ENCODE peak calls at places on chromosomes 2 and 18, in six cellular contexts. F, K, B, A, I and U are unnamed samples.

GRCh38 chr2:225002039-225002655 is 40.1 kb downstream of the DOCK10 start:
- DNase-seq in K (peak), F (peak), A (peak), I (peak), B (no peak), U (peak)

GRCh38 chr2:224847961-224848850 is 132.0 kb upstream of the CCDC195 start:
- DNase-seq in K (no peak), B (no peak), F (peak), I (peak), A (peak), U (peak)

GRCh38 chr2:205574041-205574440 is 108.3 kb upstream of the NRP2 start:
- DNase-seq in B (no peak), F (no peak), K (no peak), A (no peak), I (no peak), U (no peak)

GRCh38 chr2:145961846-145962245 is 1441.9 kb upstream of the ZEB2 start:
- DNase-seq in K (no peak), F (no peak), A (peak), I (no peak), B (no peak), U (no peak)

GRCh38 chr2:118830121-118830520 is 17.3 kb downstream of the EN1 start:
- DNase-seq in K (no peak), F (no peak), A (no peak), B (no peak), I (no peak), U (no peak)

GRCh38 chr2:61157371-61158003 is 4.5 kb upstream of the C2orf74 start:
- DNase-seq in K (no peak), I (no peak), F (no peak), B (peak), A (no peak), U (no peak)

GRCh38 chr2:143802242-143802641 is 673.0 kb downstream of the ARHGAP15 start:
- DNase-seq in F (peak), B (no peak), A (peak), K (no peak), I (no peak), U (no peak)

GRCh38 chr18:21272016-21272582 is 30.1 kb downstream of the GREB1L start:
- DNase-seq in F (no peak), B (no peak), A (no peak), K (no peak), I (no peak), U (no peak)

GRCh38 chr2:201820385-201821007 is 14.2 kb downstream of the CDK15 start:
- DNase-seq in F (no peak), B (no peak), I (no peak), K (no peak), A (peak), U (no peak)

GRCh38 chr2:217102941-217103340 is 243.1 kb upstream of the TNP1 start:
- DNase-seq in I (no peak), K (no peak), A (no peak), F (no peak), B (no peak), U (no peak)

GRCh38 chr2:141524777-141525176 is 606.0 kb downstream of the LRP1B start:
- DNase-seq in I (no peak), A (no peak), F (no peak), K (no peak), B (no peak), U (no peak)

GRCh38 chr2:232229917-232230310 is 148.6 kb upstream of the ALPP start:
- DNase-seq in K (no peak), A (no peak), I (no peak), B (no peak), F (no peak), U (no peak)

GRCh38 chr2:135963841-135964240 is 21.6 kb downstream of the DARS1 start:
- DNase-seq in I (no peak), K (no peak), F (no peak), A (peak), B (no peak), U (no peak)

GRCh38 chr2:237704476-237705224 is 77.3 kb downstream of the LRRFIP1 start:
- DNase-seq in K (no peak), F (no peak), B (no peak), A (peak), I (no peak), U (no peak)

DNA sequence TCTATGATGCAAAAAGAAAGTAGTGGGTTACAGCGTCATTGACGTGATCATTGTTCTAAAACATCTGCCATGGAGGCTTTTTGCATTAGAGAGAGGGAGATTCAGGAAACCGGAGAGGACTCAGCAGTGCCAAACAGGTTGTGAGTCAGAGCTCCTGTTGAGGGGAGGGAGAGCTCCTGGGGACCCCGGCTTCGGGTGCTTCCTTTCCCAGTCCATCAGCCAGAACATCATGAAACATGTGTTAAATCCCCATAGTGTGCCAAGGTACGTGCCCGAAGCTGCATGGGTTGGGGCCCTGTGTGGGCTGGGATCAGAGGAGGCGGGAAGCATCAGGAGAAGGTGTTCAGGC is 793 bp upstream of the CYRIA start:
- DNase-seq in F (no peak), A (peak), B (no peak), K (no peak), I (peak), U (no peak)
- H3K4me3 ChIP-seq in F (no peak), A (no peak), B (peak), K (no peak), I (no peak), U (no peak)

GRCh38 chr2:101446869-101447268 is 28.0 kb downstream of the RFX8 start:
- DNase-seq in K (no peak), F (no peak), B (no peak), I (no peak), A (peak), U (no peak)

GRCh38 chr2:101442667-101443061 is 32.2 kb downstream of the RFX8 start:
- DNase-seq in B (no peak), A (no peak), F (peak), K (no peak), I (no peak), U (no peak)

GRCh38 chr2:101439716-101440115 is 35.2 kb downstream of the RFX8 start:
- DNase-seq in F (no peak), B (no peak), I (no peak), A (no peak), K (no peak), U (no peak)

GRCh38 chr2:101440127-101440738 is 34.7 kb downstream of the RFX8 start:
- DNase-seq in B (no peak), K (no peak), I (peak), A (peak), F (no peak), U (peak)

GRCh38 chr2:101442042-101442666 is 32.8 kb downstream of the RFX8 start:
- DNase-seq in I (no peak), F (no peak), K (no peak), A (peak), B (no peak), U (no peak)
- H3K27ac ChIP-seq in I (peak), F (no peak), K (no peak), A (no peak), B (no peak), U (peak)

DNA sequence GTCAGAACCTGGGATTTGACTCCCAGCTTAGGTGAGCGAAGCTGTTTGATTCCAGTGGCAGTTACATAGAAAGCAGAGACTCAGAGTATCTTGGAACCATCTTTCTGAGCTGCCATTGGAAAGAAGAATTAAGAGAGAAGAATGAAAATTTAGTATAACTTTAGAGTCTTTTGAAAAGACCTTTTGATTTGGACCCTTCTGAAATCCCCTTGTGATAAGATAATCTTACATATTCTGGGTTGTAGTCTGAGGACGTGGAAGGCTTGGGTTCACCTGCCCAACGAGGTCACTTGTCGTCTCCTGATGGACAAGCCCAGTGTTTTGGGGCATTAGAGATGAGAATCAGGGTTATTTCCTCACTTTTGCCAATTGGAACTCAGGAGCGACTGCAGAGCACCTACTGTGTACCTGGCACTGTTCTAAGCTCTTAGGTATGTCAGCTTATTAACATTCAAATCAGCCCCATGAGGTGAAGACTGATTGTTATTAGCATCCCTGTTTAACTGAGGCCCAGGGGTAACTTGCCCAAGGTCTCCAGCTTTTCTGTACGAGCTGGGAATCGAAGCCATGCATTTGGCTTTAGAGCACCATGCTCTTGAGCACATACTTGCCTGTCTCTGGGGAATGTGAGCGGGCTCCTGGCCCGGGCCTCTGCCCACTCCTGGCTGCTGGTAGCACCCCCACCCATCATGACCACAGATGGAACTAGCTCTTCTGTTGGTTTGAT is 2.9 kb downstream of the HK2 start:
- DNase-seq in A (no peak), B (no peak), I (no peak), F (no peak), K (no peak), U (no peak)
- TF ChIP-seq POLR2A in A (no peak), B (no peak), I (no peak), F (no peak), K (no peak), U (no peak)

DNA sequence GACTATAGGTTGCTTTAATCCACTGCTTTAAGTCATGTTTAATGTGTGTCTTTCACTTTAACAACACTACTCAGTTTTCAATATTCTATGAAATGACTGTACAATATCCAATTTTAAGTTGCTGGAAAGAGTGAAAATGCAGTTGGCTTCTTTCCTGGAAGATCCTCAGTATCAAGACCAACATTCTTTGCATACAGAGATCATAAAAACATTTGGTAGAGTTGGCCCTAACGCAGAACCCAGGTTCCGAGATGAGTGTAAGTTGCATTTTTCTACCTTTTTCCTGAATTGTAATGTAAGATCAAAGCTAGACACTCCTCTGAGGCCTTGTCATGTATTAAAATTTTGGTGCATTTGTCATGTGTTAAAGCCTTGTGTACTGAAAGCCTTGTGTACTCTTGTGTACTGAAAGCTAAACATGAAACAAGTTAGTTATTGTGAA is 42.9 kb upstream of the TNFRSF11A start:
- DNase-seq in B (no peak), F (no peak), A (peak), K (no peak), I (no peak), U (no peak)
- H3K4me3 ChIP-seq in B (no peak), F (no peak), A (no peak), K (no peak), I (no peak), U (no peak)

GRCh38 chr2:127807678-127808353 is 3.2 kb downstream of the WDR33 start:
- DNase-seq in A (no peak), B (no peak), I (no peak), K (no peak), F (no peak), U (no peak)
- H3K27ac ChIP-seq in A (no peak), B (no peak), I (no peak), K (no peak), F (no peak), U (no peak)